ENCODE peak calls at places on chromosomes 11 and 22, in eight cellular contexts. G is natural killer cell, Y is fibroblast of pulmonary artery, B is kidney epithelial cell, Q is progenitor cell of endocrine pancreas, M is endothelial cell of umbilical vein, U is heart right ventricle, O is fibroblast of lung. X is an unnamed sample.

GRCh38 chr22:28051787-28052356 is 132.8 kb upstream of the PITPNB start:
- DNase-seq in G (no peak), Y (peak; percentile 79), B (no peak), Q (peak; percentile 61), M (peak; percentile 66), U (peak; percentile 81), O (peak; percentile 51), X (no peak)

GRCh38 chr11:121246021-121246768 is 46.4 kb upstream of the SC5D start:
- DNase-seq in G (no peak), Y (no peak), B (no peak), Q (no peak), M (no peak), U (no peak), O (no peak), X (no peak)

GRCh38 chr11:128830290-128830813 is 36.7 kb downstream of the KCNJ1 start:
- DNase-seq in G (no peak), Y (no peak), B (no peak), Q (no peak), M (no peak), U (no peak), O (no peak), X (no peak)

GRCh38 chr22:35630387-35630793 is 13.3 kb upstream of the MB start:
- DNase-seq in G (no peak), Y (peak; percentile 60), B (no peak), Q (no peak), M (no peak), U (no peak), O (peak; percentile 73), X (no peak)

GRCh38 chr11:119339581-119340334 is 925 bp downstream of the C1QTNF5 start:
- DNase-seq in G (no peak), Y (peak; percentile 64), B (no peak), Q (peak; percentile 66), M (peak; percentile 71), U (peak; percentile 85), O (peak; percentile 42), X (peak; percentile 83)

GRCh38 chr22:40036126-40036525 is 41.4 kb downstream of the FAM83F start:
- DNase-seq in G (no peak), Y (no peak), B (no peak), Q (no peak), M (no peak), U (no peak), O (no peak), X (no peak)

GRCh38 chr22:47337161-47337621 is 574.7 kb downstream of the TBC1D22A start:
- DNase-seq in G (no peak), Y (peak; percentile 92), B (peak; percentile 21), Q (no peak), M (peak; percentile 18), U (no peak), O (peak; percentile 94), X (peak; percentile 23)

GRCh38 chr11:86360775-86361395 is 13.8 kb upstream of the CCDC81 start:
- DNase-seq in G (no peak), Y (peak; percentile 70), B (no peak), Q (no peak), M (peak; percentile 61), U (no peak), O (peak; percentile 50), X (no peak)

GRCh38 chr22:49575703-49576081 is 252.0 kb downstream of the BRD1 start:
- DNase-seq in G (no peak), Y (no peak), B (no peak), Q (no peak), M (no peak), U (no peak), O (no peak), X (no peak)

GRCh38 chr11:27625347-27625912 is 74.8 kb downstream of the BDNF start:
- DNase-seq in G (no peak), Y (no peak), B (no peak), Q (no peak), M (no peak), U (no peak), O (no peak), X (no peak)

GRCh38 chr11:76236092-76237026 is 30.1 kb upstream of the WNT11 start:
- DNase-seq in G (peak; percentile 30), Y (peak; percentile 52), B (no peak), Q (peak; percentile 59), M (no peak), U (peak; percentile 69), O (peak; percentile 57), X (no peak)

GRCh38 chr11:1236316-1237127 is 13.7 kb downstream of the MUC5B start:
- DNase-seq in G (no peak), Y (no peak), B (no peak), Q (no peak), M (no peak), U (peak; percentile 6), O (no peak), X (no peak)

GRCh38 chr11:2816941-2817421 is 68.6 kb downstream of the CDKN1C start:
- DNase-seq in G (no peak), Y (peak; percentile 64), B (no peak), Q (no peak), M (no peak), U (no peak), O (peak; percentile 86), X (no peak)

GRCh38 chr22:43188829-43189545 is 2.1 kb upstream of the TTLL12 start:
- DNase-seq in G (no peak), Y (no peak), B (no peak), Q (no peak), M (no peak), U (no peak), O (no peak), X (no peak)

GRCh38 chr11:62546244-62546936 is at the start of gene AHNAK:
- DNase-seq in G (peak; percentile 66), Y (peak; percentile 63), B (no peak), Q (peak; percentile 61), M (peak; percentile 56), U (peak; percentile 91), O (peak; percentile 70), X (no peak)

GRCh38 chr11:79971255-79971654 is 530.4 kb upstream of the TENM4 start:
- DNase-seq in G (no peak), Y (no peak), B (no peak), Q (no peak), M (no peak), U (no peak), O (no peak), X (no peak)

GRCh38 chr11:44633641-44634040 is 68.2 kb downstream of the CD82 start:
- DNase-seq in G (no peak), Y (peak; percentile 12), B (no peak), Q (no peak), M (no peak), U (no peak), O (no peak), X (no peak)

GRCh38 chr22:49551446-49551845 is 276.2 kb downstream of the BRD1 start:
- DNase-seq in G (no peak), Y (no peak), B (no peak), Q (no peak), M (no peak), U (no peak), O (no peak), X (no peak)

GRCh38 chr11:47863189-47863892 is 15.2 kb upstream of the NUP160 start:
- DNase-seq in G (no peak), Y (peak; percentile 78), B (no peak), Q (no peak), M (no peak), U (no peak), O (peak; percentile 73), X (no peak)

GRCh38 chr11:47843354-47844060 is 4.6 kb downstream of the NUP160 start:
- DNase-seq in G (no peak), Y (no peak), B (no peak), Q (no peak), M (no peak), U (no peak), O (no peak), X (no peak)

GRCh38 chr22:27801197-27801615 is 350 bp downstream of the MN1 start:
- DNase-seq in G (no peak), Y (peak; percentile 48), B (no peak), Q (peak; percentile 35), M (peak; percentile 47), U (peak; percentile 48), O (peak; percentile 66), X (no peak)

GRCh38 chr22:30605449-30606110 is 1.4 kb upstream of the TCN2 start:
- DNase-seq in G (no peak), Y (peak; percentile 59), B (no peak), Q (no peak), M (peak; percentile 66), U (peak; percentile 47), O (peak; percentile 29), X (no peak)

GRCh38 chr11:105870521-105871113 is 151.4 kb downstream of the MSANTD4 start:
- DNase-seq in G (no peak), Y (no peak), B (no peak), Q (no peak), M (no peak), U (no peak), O (no peak), X (no peak)

GRCh38 chr22:20981787-20982562 is at the start of gene LZTR1:
- DNase-seq in G (peak; percentile 77), Y (peak; percentile 80), B (peak; percentile 31), Q (peak; percentile 58), M (peak; percentile 91), U (peak; percentile 83), O (peak; percentile 87), X (peak; percentile 85)
- TF ChIP-seq CTCF in G (no peak), Y (peak; percentile 50), B (peak; percentile 71), Q (peak; percentile 54), M (peak; percentile 82), U (peak; percentile 79), O (peak; percentile 47), X (peak; percentile 49)

GRCh38 chr11:18270102-18270501 is 4.0 kb downstream of the SAA1 start:
- DNase-seq in G (no peak), Y (no peak), B (no peak), Q (no peak), M (no peak), U (no peak), O (no peak), X (no peak)
- TF ChIP-seq CTCF in G (no peak), Y (no peak), B (no peak), Q (no peak), M (no peak), U (no peak), O (no peak), X (no peak)

DNA sequence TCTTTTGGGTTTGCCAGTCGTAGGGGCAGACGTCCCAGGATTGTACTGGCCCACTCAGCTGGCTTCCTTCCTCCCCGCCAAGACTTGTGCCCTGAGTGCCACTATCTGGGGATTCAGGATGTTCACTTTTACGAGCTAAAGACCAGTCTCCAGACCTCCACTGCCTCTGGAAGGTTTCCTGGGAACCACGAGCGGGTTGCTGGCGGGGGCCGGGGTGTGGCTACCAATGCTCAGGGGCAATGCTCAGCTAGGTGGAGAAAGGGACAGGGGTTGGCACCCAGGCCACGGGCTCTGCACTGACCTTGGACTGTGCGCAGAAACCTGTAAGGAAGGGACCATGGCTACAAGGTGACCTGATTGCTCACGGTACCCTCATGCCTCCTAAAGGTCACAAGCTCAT is 2.2 kb downstream of the NEFH start:
- DNase-seq in G (no peak), Y (no peak), B (no peak), Q (no peak), M (no peak), U (no peak), O (no peak), X (no peak)
- TF ChIP-seq CTCF in G (no peak), Y (no peak), B (no peak), Q (no peak), M (no peak), U (no peak), O (no peak), X (no peak)

GRCh38 chr11:96242971-96243647 is 99.9 kb downstream of the MAML2 start:
- DNase-seq in G (peak; percentile 53), Y (peak; percentile 99), B (peak; percentile 94), Q (peak; percentile 66), M (peak; percentile 97), U (peak; percentile 90), O (peak; percentile 99), X (peak; percentile 51)
- TF ChIP-seq CTCF in G (no peak), Y (no peak), B (no peak), Q (no peak), M (no peak), U (no peak), O (no peak), X (no peak)

GRCh38 chr11:34509336-34509902 is 4.2 kb downstream of the ELF5 start:
- DNase-seq in G (no peak), Y (no peak), B (no peak), Q (no peak), M (no peak), U (no peak), O (no peak), X (no peak)
- TF ChIP-seq CTCF in G (no peak), Y (no peak), B (no peak), Q (no peak), M (no peak), U (no peak), O (no peak), X (no peak)

X was measured in D721Med.